ENCODE peak calls at places on chromosome 20, in six cellular contexts. G, K, T, P, A and Y are unnamed samples.

GRCh38 chr20:63121749-63122405 is 94.1 kb downstream of the YTHDF1 start:
- DNase-seq in K (peak), T (no peak), G (no peak), A (no peak), P (no peak), Y (no peak)

GRCh38 chr20:51616060-51616459 is 73.5 kb upstream of the NFATC2 start:
- DNase-seq in T (no peak), K (no peak), A (no peak), G (no peak), P (no peak), Y (no peak)

GRCh38 chr20:60191014-60191413 is 232.8 kb downstream of the CDH26 start:
- DNase-seq in K (no peak), A (no peak), T (no peak), P (no peak), G (no peak), Y (no peak)

GRCh38 chr20:25221592-25222460 is 26.1 kb upstream of the PYGB start:
- DNase-seq in P (no peak), A (no peak), G (no peak), K (no peak), T (peak), Y (no peak)

GRCh38 chr20:37042986-37043972 is 52.5 kb downstream of the RBL1 start:
- DNase-seq in P (no peak), A (no peak), T (no peak), K (no peak), G (peak), Y (no peak)

GRCh38 chr20:2697768-2698167 is 5.2 kb downstream of the EBF4 start:
- DNase-seq in P (no peak), A (no peak), G (no peak), T (peak), K (no peak), Y (no peak)

GRCh38 chr20:8291873-8292272 is 159.8 kb downstream of the PLCB1 start:
- DNase-seq in G (no peak), T (no peak), P (no peak), A (no peak), K (no peak), Y (no peak)

GRCh38 chr20:12673352-12673751 is 335.4 kb upstream of the SPTLC3 start:
- DNase-seq in A (no peak), G (no peak), T (no peak), K (no peak), P (no peak), Y (no peak)

GRCh38 chr20:10131612-10132345 is 86.9 kb upstream of the SNAP25 start:
- DNase-seq in K (peak), A (peak), P (peak), T (peak), G (peak), Y (no peak)

GRCh38 chr20:47571426-47571825 is 69.7 kb downstream of the NCOA3 start:
- DNase-seq in G (no peak), T (no peak), A (no peak), K (no peak), P (no peak), Y (no peak)

GRCh38 chr20:36821964-36822437 is 48.4 kb upstream of the DSN1 start:
- DNase-seq in A (no peak), P (peak), T (no peak), K (no peak), G (no peak), Y (no peak)

GRCh38 chr20:16003310-16003709 is 569.9 kb downstream of the KIF16B start:
- DNase-seq in K (no peak), T (no peak), P (no peak), A (no peak), G (no peak), Y (no peak)

GRCh38 chr20:3115190-3116107 is 30.9 kb upstream of the AVP start:
- DNase-seq in T (no peak), G (no peak), P (peak), A (peak), K (peak), Y (peak)

GRCh38 chr20:2922957-2923356 is 49.7 kb downstream of the PTPRA start:
- DNase-seq in T (no peak), P (no peak), K (no peak), A (no peak), G (no peak), Y (no peak)

GRCh38 chr20:8608470-8608869 is 460.4 kb upstream of the PLCB4 start:
- DNase-seq in A (no peak), G (no peak), T (no peak), P (no peak), K (no peak), Y (no peak)

GRCh38 chr20:24994470-24995368 is 2.2 kb upstream of the APMAP start:
- DNase-seq in K (peak), A (peak), T (peak), G (peak), P (peak), Y (peak)

GRCh38 chr20:25176184-25176583 is 19.3 kb upstream of the ENTPD6 start:
- DNase-seq in A (no peak), T (no peak), K (no peak), G (no peak), P (no peak), Y (no peak)

GRCh38 chr20:62953839-62954703 is 1.6 kb downstream of the SLC17A9 start:
- DNase-seq in A (peak), K (peak), P (peak), G (peak), T (peak), Y (peak)

GRCh38 chr20:48822879-48823385 is 4.9 kb downstream of the PREX1 start:
- DNase-seq in G (peak), P (peak), T (no peak), K (no peak), A (no peak), Y (no peak)

GRCh38 chr20:44814937-44815336 is 4.6 kb upstream of the RIMS4 start:
- DNase-seq in P (no peak), G (no peak), T (no peak), A (no peak), K (no peak), Y (no peak)

GRCh38 chr20:51481311-51481997 is 61.1 kb downstream of the NFATC2 start:
- DNase-seq in T (no peak), G (no peak), P (no peak), K (no peak), A (no peak), Y (no peak)

GRCh38 chr20:50120935-50121693 is 8.2 kb upstream of the UBE2V1 start:
- DNase-seq in P (peak), K (peak), T (peak), A (peak), G (peak), Y (peak)